ENCODE peak calls at places on chromosomes 12 and 14, in four cellular contexts. B, P, V and S are unnamed samples.

GRCh38 chr14:32203928-32204357 is 874 bp upstream of the RNU6-8 start:
- DNase-seq in B (no peak), P (peak; percentile 59), V (no peak), S (no peak)

GRCh38 chr12:118103601-118104382 is at the start of gene VSIG10:
- DNase-seq in P (peak; percentile 87), B (peak; percentile 87), V (peak; percentile 54), S (no peak)

GRCh38 chr14:78586681-78587080 is 416.5 kb downstream of the NRXN3 start:
- DNase-seq in B (no peak), P (peak; percentile 80), V (no peak), S (no peak)

GRCh38 chr14:75821828-75822521 is 159.8 kb downstream of the TGFB3 start:
- DNase-seq in V (no peak), P (peak; percentile 24), B (no peak), S (no peak)

GRCh38 chr12:12326262-12326661 is 23.8 kb downstream of the MANSC1 start:
- DNase-seq in P (no peak), V (no peak), B (no peak), S (no peak)

GRCh38 chr14:90443161-90444076 is 46.6 kb downstream of the CALM1 start:
- DNase-seq in V (no peak), B (no peak), P (peak; percentile 94), S (no peak)

GRCh38 chr12:87413784-87414183 is 615.4 kb downstream of the C12orf50 start:
- DNase-seq in V (no peak), B (no peak), P (no peak), S (no peak)

GRCh38 chr12:20314325-20314724 is 54.0 kb upstream of the PDE3A start:
- DNase-seq in B (no peak), P (no peak), V (no peak), S (no peak)

GRCh38 chr14:101186544-101186943 is 283.0 kb upstream of the RTL1 start:
- DNase-seq in V (no peak), P (peak; percentile 11), B (peak; percentile 8), S (no peak)

GRCh38 chr14:103188691-103189480 is 65.6 kb downstream of the TNFAIP2 start:
- DNase-seq in B (peak; percentile 80), V (no peak), P (no peak), S (no peak)

GRCh38 chr14:68349900-68350323 is 443.0 kb downstream of the ZFP36L1 start:
- DNase-seq in B (no peak), P (no peak), V (no peak), S (no peak)

GRCh38 chr12:52528641-52529143 is 8.5 kb upstream of the KRT5 start:
- DNase-seq in V (peak; percentile 22), P (no peak), B (no peak), S (no peak)

GRCh38 chr12:26686438-26686837 is 146.6 kb downstream of the ITPR2 start:
- DNase-seq in V (no peak), B (no peak), P (no peak), S (no peak)

GRCh38 chr14:106459971-106460730 is 933.8 kb downstream of the TMEM121 start:
- DNase-seq in B (no peak), P (peak; percentile 32), V (no peak), S (peak; percentile 8)

GRCh38 chr12:109858764-109859163 is 21.6 kb downstream of the GLTP start:
- DNase-seq in B (no peak), V (no peak), P (no peak), S (no peak)

GRCh38 chr12:6987956-6988573 is 17.4 kb downstream of the EMG1 start:
- DNase-seq in P (no peak), B (no peak), V (no peak), S (no peak)

GRCh38 chr12:989751-990278 is 1.2 kb upstream of the ERC1 start:
- DNase-seq in P (peak; percentile 89), V (peak; percentile 5), B (no peak), S (no peak)

GRCh38 chr12:68263366-68263765 is 10.0 kb upstream of the IL22 start:
- DNase-seq in B (no peak), P (no peak), V (no peak), S (no peak)

GRCh38 chr12:3262466-3262865 is 185.3 kb downstream of the TSPAN9 start:
- DNase-seq in B (peak; percentile 54), P (peak; percentile 43), V (no peak), S (no peak)

GRCh38 chr14:21102472-21103164 is 1.8 kb downstream of the TMEM253 start:
- DNase-seq in P (peak; percentile 14), V (no peak), B (no peak), S (no peak)

GRCh38 chr12:44143170-44143569 is 307.3 kb downstream of the TMEM117 start:
- DNase-seq in P (no peak), B (no peak), V (no peak), S (no peak)

GRCh38 chr12:116186482-116187157 is 90.9 kb downstream of the MED13L start:
- DNase-seq in P (no peak), B (no peak), V (no peak), S (no peak)

GRCh38 chr12:10361084-10361483 is 28.8 kb downstream of the KLRK1 start:
- DNase-seq in V (no peak), B (no peak), P (peak; percentile 19), S (no peak)

GRCh38 chr12:12505544-12506501 is 56.8 kb downstream of the DUSP16 start:
- DNase-seq in V (no peak), P (no peak), B (no peak), S (peak; percentile 50)

GRCh38 chr12:108511633-108512540 is 3.2 kb upstream of the FICD start:
- DNase-seq in V (peak; percentile 31), B (no peak), P (peak; percentile 92), S (no peak)

GRCh38 chr14:32821989-32822653 is 116.6 kb upstream of the NPAS3 start:
- DNase-seq in V (no peak), B (no peak), P (no peak), S (no peak)

GRCh38 chr12:32016680-32017482 is 57.7 kb downstream of the RESF1 start:
- DNase-seq in B (no peak), P (no peak), V (no peak), S (no peak)

GRCh38 chr14:50003213-50004021 is 110.5 kb downstream of the ARF6 start:
- DNase-seq in P (peak; percentile 61), B (peak; percentile 96), V (no peak), S (peak; percentile 77)

GRCh38 chr12:3336606-3337311 is 154.2 kb upstream of the PRMT8 start:
- DNase-seq in P (no peak), B (no peak), V (peak; percentile 36), S (no peak)

GRCh38 chr12:122976648-122976975 is 1.6 kb downstream of the OGFOD2 start:
- DNase-seq in B (peak; percentile 66), V (no peak), P (no peak), S (no peak)

GRCh38 chr14:100904307-100905019 is 941 bp upstream of the RTL1 start:
- DNase-seq in B (no peak), P (peak; percentile 40), V (no peak), S (no peak)

GRCh38 chr14:101593411-101594181 is 32.3 kb downstream of the DIO3 start:
- DNase-seq in P (no peak), V (no peak), B (no peak), S (no peak)

GRCh38 chr12:106345739-106346138 is 11.8 kb upstream of the POLR3B start:
- DNase-seq in B (no peak), P (peak; percentile 73), V (no peak), S (no peak)